ENCODE peak calls at places on chromosomes 3 and 15, in eight cellular contexts. One of them, this sample, is unnamed.

GRCh38 chr3:9553021-9553948 is at the start of gene LHFPL4:
- DNase-seq in activated naive CD4-positive, alpha-beta T cell treated with Interleukin-2 at 50 U/mL for 16 hours: no peak
- DNase-seq in NCI-H2081: peak
- DNase-seq in Peyer's patch: no peak
- DNase-seq in LHCN-M2: no peak
- DNase-seq in T-helper 2 cell: no peak
- DNase-seq in ascending aorta: no peak
- DNase-seq in heart left ventricle: no peak
- DNase-seq in this sample: no peak

GRCh38 chr15:57089815-57090214 is 171.4 kb downstream of the TCF12 start:
- DNase-seq in activated naive CD4-positive, alpha-beta T cell treated with Interleukin-2 at 50 U/mL for 16 hours: no peak
- DNase-seq in NCI-H2081: no peak
- DNase-seq in Peyer's patch: no peak
- DNase-seq in LHCN-M2: no peak
- DNase-seq in T-helper 2 cell: no peak
- DNase-seq in ascending aorta: no peak
- DNase-seq in heart left ventricle: no peak
- DNase-seq in this sample: no peak

GRCh38 chr3:31798840-31799239 is 182.2 kb downstream of the OSBPL10 start:
- DNase-seq in activated naive CD4-positive, alpha-beta T cell treated with Interleukin-2 at 50 U/mL for 16 hours: no peak
- DNase-seq in NCI-H2081: no peak
- DNase-seq in Peyer's patch: no peak
- DNase-seq in LHCN-M2: no peak
- DNase-seq in T-helper 2 cell: no peak
- DNase-seq in ascending aorta: no peak
- DNase-seq in heart left ventricle: no peak
- DNase-seq in this sample: no peak

GRCh38 chr15:71252036-71252898 is 137.0 kb downstream of the THSD4 start:
- DNase-seq in activated naive CD4-positive, alpha-beta T cell treated with Interleukin-2 at 50 U/mL for 16 hours: no peak
- DNase-seq in NCI-H2081: no peak
- DNase-seq in Peyer's patch: no peak
- DNase-seq in LHCN-M2: no peak
- DNase-seq in T-helper 2 cell: no peak
- DNase-seq in ascending aorta: no peak
- DNase-seq in heart left ventricle: no peak
- DNase-seq in this sample: peak

GRCh38 chr15:89125038-89125826 is 37.0 kb downstream of the ABHD2 start:
- DNase-seq in activated naive CD4-positive, alpha-beta T cell treated with Interleukin-2 at 50 U/mL for 16 hours: no peak
- DNase-seq in NCI-H2081: no peak
- DNase-seq in Peyer's patch: no peak
- DNase-seq in LHCN-M2: no peak
- DNase-seq in T-helper 2 cell: no peak
- DNase-seq in ascending aorta: no peak
- DNase-seq in heart left ventricle: no peak
- DNase-seq in this sample: no peak

GRCh38 chr3:128482857-128483656 is 9.9 kb downstream of the GATA2 start:
- DNase-seq in activated naive CD4-positive, alpha-beta T cell treated with Interleukin-2 at 50 U/mL for 16 hours: no peak
- DNase-seq in NCI-H2081: no peak
- DNase-seq in Peyer's patch: no peak
- DNase-seq in LHCN-M2: no peak
- DNase-seq in T-helper 2 cell: no peak
- DNase-seq in ascending aorta: no peak
- DNase-seq in heart left ventricle: peak
- DNase-seq in this sample: peak

GRCh38 chr3:54931182-54931581 is 3.3 kb upstream of the LRTM1 start:
- DNase-seq in activated naive CD4-positive, alpha-beta T cell treated with Interleukin-2 at 50 U/mL for 16 hours: no peak
- DNase-seq in NCI-H2081: no peak
- DNase-seq in Peyer's patch: no peak
- DNase-seq in LHCN-M2: no peak
- DNase-seq in T-helper 2 cell: no peak
- DNase-seq in ascending aorta: no peak
- DNase-seq in heart left ventricle: no peak
- DNase-seq in this sample: no peak

GRCh38 chr3:157499342-157499963 is 3.8 kb downstream of the VEPH1 start:
- DNase-seq in activated naive CD4-positive, alpha-beta T cell treated with Interleukin-2 at 50 U/mL for 16 hours: no peak
- DNase-seq in NCI-H2081: no peak
- DNase-seq in Peyer's patch: no peak
- DNase-seq in LHCN-M2: no peak
- DNase-seq in T-helper 2 cell: no peak
- DNase-seq in ascending aorta: no peak
- DNase-seq in heart left ventricle: no peak
- DNase-seq in this sample: no peak

GRCh38 chr3:13515786-13516783 is 32.8 kb upstream of the FBLN2 start:
- DNase-seq in activated naive CD4-positive, alpha-beta T cell treated with Interleukin-2 at 50 U/mL for 16 hours: no peak
- DNase-seq in NCI-H2081: no peak
- DNase-seq in Peyer's patch: no peak
- DNase-seq in LHCN-M2: no peak
- DNase-seq in T-helper 2 cell: no peak
- DNase-seq in ascending aorta: no peak
- DNase-seq in heart left ventricle: peak
- DNase-seq in this sample: no peak

This sample was measured in SJCRH30.